ENCODE peak calls at places on chromosomes 1 and 21, in eight cellular contexts. Z is heart left ventricle, M is uterus, E is IMR-90, R is sigmoid colon, J is body of pancreas, G is adrenal gland, V is transverse colon. P is an unnamed sample.
A peak's percentile ranks its signal among the peaks of the same experiment; 100 is the strongest.

GRCh38 chr1:72535470-72535869 is 253.1 kb upstream of the NEGR1 start:
- DNase-seq in M (no peak), R (no peak), Z (no peak), V (no peak), E (no peak), J (no peak), G (no peak), P (no peak)

GRCh38 chr1:182348916-182349747 is 42.5 kb downstream of the GLUL start:
- DNase-seq in Z (peak; percentile 69), G (peak; percentile 20), M (peak; percentile 33), R (peak; percentile 69), J (no peak), E (no peak), V (no peak), P (peak; percentile 85)

GRCh38 chr1:8061673-8062386 is 35.7 kb upstream of the ERRFI1 start:
- DNase-seq in E (peak; percentile 82), R (no peak), Z (no peak), J (no peak), M (no peak), G (no peak), V (no peak), P (no peak)

GRCh38 chr1:92210701-92211100 is 7.0 kb upstream of the C1orf146 start:
- DNase-seq in G (no peak), Z (no peak), V (no peak), R (no peak), M (no peak), E (peak; percentile 64), J (no peak), P (no peak)

GRCh38 chr1:156295391-156295947 is at the start of gene GLMP:
- DNase-seq in R (peak; percentile 87), V (peak; percentile 77), J (peak; percentile 71), Z (peak; percentile 75), G (peak; percentile 72), E (peak; percentile 64), M (peak; percentile 69), P (peak; percentile 44)

GRCh38 chr1:241610056-241610815 is 29.9 kb downstream of the CHML start:
- DNase-seq in V (peak; percentile 35), G (no peak), Z (no peak), E (peak; percentile 60), R (no peak), J (peak; percentile 49), M (no peak), P (no peak)

GRCh38 chr1:3482590-3482899 is 28.1 kb downstream of the ARHGEF16 start:
- DNase-seq in Z (no peak), M (no peak), E (no peak), V (no peak), G (no peak), J (no peak), R (no peak), P (no peak)

GRCh38 chr1:222865718-222866117 is 50.9 kb downstream of the DISP1 start:
- DNase-seq in R (no peak), Z (no peak), E (no peak), G (no peak), M (no peak), J (no peak), V (no peak), P (no peak)

GRCh38 chr1:183600136-183600535 is 9.9 kb upstream of the NCF2 start:
- DNase-seq in V (no peak), J (no peak), R (no peak), Z (no peak), G (no peak), M (no peak), E (peak; percentile 92), P (peak; percentile 58)

GRCh38 chr1:245583081-245583480 is 428.3 kb downstream of the KIF26B start:
- DNase-seq in J (no peak), E (peak; percentile 12), V (no peak), G (no peak), R (no peak), M (no peak), Z (no peak), P (no peak)

GRCh38 chr1:102776074-102776473 is 332.2 kb downstream of the COL11A1 start:
- DNase-seq in G (no peak), M (no peak), V (no peak), Z (no peak), J (no peak), R (no peak), E (no peak), P (no peak)

GRCh38 chr1:225335098-225335795 is 92.6 kb downstream of the LBR start:
- DNase-seq in E (no peak), J (no peak), V (no peak), R (no peak), G (no peak), M (no peak), Z (no peak), P (no peak)

GRCh38 chr1:29343908-29344307 is 107.6 kb downstream of the PTPRU start:
- DNase-seq in R (peak; percentile 49), Z (no peak), M (no peak), V (no peak), E (no peak), J (no peak), G (no peak), P (no peak)

GRCh38 chr1:19704247-19705113 is 39.8 kb downstream of the HTR6 start:
- DNase-seq in G (peak; percentile 80), V (peak; percentile 73), E (peak; percentile 69), R (peak; percentile 80), J (peak; percentile 73), M (peak; percentile 69), Z (peak; percentile 64), P (peak; percentile 50)

GRCh38 chr1:78758493-78758892 is 108.9 kb downstream of the IFI44 start:
- DNase-seq in V (no peak), G (no peak), M (no peak), R (no peak), J (no peak), Z (no peak), E (peak; percentile 17), P (no peak)

GRCh38 chr1:45803299-45803780 is at the start of gene MAST2:
- DNase-seq in E (peak; percentile 84), J (peak; percentile 90), R (peak; percentile 94), G (peak; percentile 87), M (peak; percentile 88), V (peak; percentile 93), Z (peak; percentile 92), P (peak; percentile 87)

GRCh38 chr1:15882665-15883064 is 35.2 kb downstream of the SPEN start:
- DNase-seq in E (no peak), Z (no peak), G (no peak), M (no peak), J (no peak), R (no peak), V (no peak), P (no peak)

GRCh38 chr1:154971341-154971998 is 923 bp upstream of the SHC1 start:
- DNase-seq in G (peak; percentile 72), V (peak; percentile 50), E (no peak), R (peak; percentile 85), M (peak; percentile 45), Z (no peak), J (peak; percentile 55), P (peak; percentile 74)
- TF ChIP-seq POLR2A in G (no peak), V (no peak), E (no peak), R (no peak), M (no peak), Z (no peak), J (no peak), P (no peak)

DNA sequence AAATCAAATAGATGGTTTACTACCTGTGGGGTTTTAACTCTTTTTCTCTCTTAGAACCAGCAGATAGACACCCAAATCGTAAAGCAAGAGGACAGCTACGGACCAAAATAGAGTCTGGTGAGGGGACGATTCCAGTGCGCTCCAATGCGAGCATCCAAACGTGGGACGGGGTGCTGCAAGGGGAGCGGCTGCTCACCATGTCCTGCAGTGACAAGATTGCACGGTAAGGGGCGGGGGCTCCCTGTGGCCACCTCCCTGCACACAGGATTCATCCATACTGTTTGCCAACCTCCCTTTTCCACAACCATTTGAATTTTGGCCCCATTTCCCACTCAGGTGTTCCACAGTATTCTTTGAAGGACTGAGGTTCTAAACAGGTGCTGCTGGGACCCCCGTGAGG is 102.8 kb downstream of the POFUT2 start:
- DNase-seq in E (no peak), V (no peak), M (no peak), R (no peak), J (no peak), G (no peak), Z (no peak), P (no peak)
- H3K9me3 ChIP-seq in E (peaks cover 25% of the 10 kb centered on the region), V (peaks cover 26% of the 10 kb centered on the region), M (peaks cover 31% of the 10 kb centered on the region), R (peaks cover 6% of the 10 kb centered on the region), J (peaks cover 17% of the 10 kb centered on the region), G (no peaks in the 10 kb centered on the region), Z (peaks cover 40% of the 10 kb centered on the region), P (peaks cover 8% of the 10 kb centered on the region)

DNA sequence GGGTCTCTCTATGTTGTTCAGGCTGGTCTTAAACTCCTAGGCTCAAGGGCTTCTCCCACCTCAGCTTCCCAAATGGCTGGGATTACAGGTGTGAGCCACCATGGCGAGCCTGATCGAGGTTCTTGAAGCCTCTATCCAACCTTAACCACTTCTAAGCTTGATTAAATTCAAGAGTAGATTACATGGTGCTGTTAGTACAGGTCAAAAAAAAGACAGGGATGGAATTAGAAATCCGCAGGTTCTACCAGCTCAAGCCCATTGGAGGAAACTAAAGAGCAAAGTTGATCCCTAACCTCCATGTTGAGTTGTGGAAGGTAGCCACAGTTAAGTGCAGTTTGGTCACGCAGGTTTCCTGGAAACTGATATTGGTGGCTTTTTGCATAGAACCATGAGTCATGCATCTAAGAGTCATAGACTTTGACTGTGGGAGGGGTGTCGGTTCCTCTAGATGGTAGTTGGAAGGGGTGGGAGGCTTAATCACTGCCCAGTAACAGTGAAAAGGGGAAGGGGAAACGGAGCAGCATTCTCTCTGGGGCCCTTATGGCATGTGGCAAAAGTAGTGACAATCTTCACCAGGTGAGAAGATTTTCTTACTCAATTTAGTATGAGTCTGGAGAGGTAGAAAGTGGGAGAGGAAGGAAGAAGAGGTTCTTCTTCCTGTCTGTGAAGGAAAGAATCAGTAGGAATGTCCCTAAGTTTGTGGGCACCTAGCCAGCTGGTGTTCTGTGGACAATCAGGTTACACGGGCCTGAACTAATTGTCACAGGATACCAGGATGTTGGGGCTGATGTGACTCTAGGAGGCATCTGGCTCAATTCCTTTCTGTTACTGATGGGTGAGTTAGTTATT is 7.0 kb downstream of the CD53 start:
- DNase-seq in M (no peak), E (no peak), V (peak; percentile 15), Z (no peak), G (no peak), R (no peak), J (no peak), P (no peak)
- H3K4me3 ChIP-seq in M (no peak overlapping the region), E (no peak overlapping the region), V (no peak overlapping the region), Z (no peak overlapping the region), G (no peak overlapping the region), R (no peak overlapping the region), J (no peak overlapping the region), P (no peak overlapping the region)

GRCh38 chr1:26696645-26697440 is 1.0 kb downstream of the ARID1A start:
- DNase-seq in V (peak; percentile 52), Z (peak; percentile 32), J (peak; percentile 47), G (peak; percentile 55), M (peak; percentile 37), E (no peak), R (peak; percentile 79), P (peak; percentile 19)

GRCh38 chr1:26697441-26697977 is 1.7 kb downstream of the ARID1A start:
- DNase-seq in J (peak; percentile 15), G (no peak), E (no peak), R (no peak), M (no peak), V (no peak), Z (no peak), P (no peak)

GRCh38 chr1:26700711-26701110 is 4.9 kb downstream of the ARID1A start:
- DNase-seq in E (peak; percentile 60), Z (no peak), J (no peak), M (no peak), G (no peak), R (no peak), V (no peak), P (peak; percentile 39)

GRCh38 chr1:26696191-26696644 is 403 bp downstream of the ARID1A start:
- DNase-seq in M (peak; percentile 43), E (no peak), R (peak; percentile 74), J (no peak), V (peak; percentile 17), G (peak; percentile 40), Z (no peak), P (no peak)

GRCh38 chr1:26697978-26698849 is 2.4 kb downstream of the ARID1A start:
- DNase-seq in V (peak; percentile 40), E (peak; percentile 99), G (peak; percentile 56), Z (peak; percentile 65), R (peak; percentile 71), J (peak; percentile 65), M (peak; percentile 31), P (peak; percentile 52)
- TF ChIP-seq POLR2A in V (peak; percentile 65), E (peak; percentile 67), G (peak; percentile 20), Z (peak; percentile 63), R (no peak), J (peak; percentile 74), M (peak; percentile 66), P (peak; percentile 57)

P was measured in gastrocnemius medialis.